ENCODE peak calls at places on chromosomes 4 and X, in six cellular contexts. B, N, H, G, J and W are unnamed samples.

GRCh38 chrX:13367950-13368349 is 48.1 kb upstream of the ATXN3L start:
- DNase-seq in B (no peak), N (no peak), H (no peak), G (no peak), J (no peak), W (no peak)

GRCh38 chrX:116413273-116413672 is 23.1 kb upstream of the SLC6A14 start:
- DNase-seq in B (no peak), N (no peak), H (no peak), G (no peak), J (no peak), W (no peak)

GRCh38 chrX:154059231-154059630 is 38.3 kb downstream of the MECP2 start:
- DNase-seq in B (no peak), N (no peak), H (no peak), G (no peak), J (no peak), W (no peak)

GRCh38 chr4:84597450-84597849 is 14.5 kb downstream of the CDS1 start:
- DNase-seq in B (no peak), N (peak; percentile 64), H (no peak), G (no peak), J (no peak), W (no peak)

GRCh38 chr4:124887738-124888137 is 175.2 kb upstream of the ANKRD50 start:
- DNase-seq in B (no peak), N (no peak), H (no peak), G (no peak), J (no peak), W (no peak)

GRCh38 chr4:101604976-101605375 is 185.6 kb upstream of the BANK1 start:
- DNase-seq in B (no peak), N (no peak), H (no peak), G (no peak), J (peak; percentile 2), W (no peak)

GRCh38 chr4:120685756-120686278 is 236.7 kb downstream of the PRDM5 start:
- DNase-seq in B (no peak), N (no peak), H (no peak), G (no peak), J (no peak), W (no peak)

GRCh38 chr4:121145430-121145829 is 18.7 kb downstream of the TNIP3 start:
- DNase-seq in B (no peak), N (no peak), H (no peak), G (no peak), J (no peak), W (no peak)

GRCh38 chr4:108337923-108338322 is 169.2 kb upstream of the LEF1 start:
- DNase-seq in B (no peak), N (no peak), H (peak; percentile 1), G (no peak), J (peak; percentile 8), W (no peak)

GRCh38 chrX:19602866-19603620 is 87.7 kb upstream of the MAP3K15 start:
- DNase-seq in B (peak; percentile 7), N (peak; percentile 39), H (no peak), G (no peak), J (no peak), W (no peak)

GRCh38 chr4:7960790-7961655 is 21.4 kb upstream of the AFAP1 start:
- DNase-seq in B (no peak), N (no peak), H (no peak), G (peak; percentile 56), J (peak; percentile 26), W (no peak)

GRCh38 chr4:24794111-24794860 is 1.1 kb upstream of the SOD3 start:
- DNase-seq in B (no peak), N (no peak), H (no peak), G (no peak), J (no peak), W (no peak)

GRCh38 chr4:169225812-169226211 is 44.9 kb downstream of the SH3RF1 start:
- DNase-seq in B (no peak), N (peak; percentile 76), H (no peak), G (no peak), J (no peak), W (no peak)

GRCh38 chrX:15497865-15498264 is 2.7 kb upstream of the BMX start:
- DNase-seq in B (peak; percentile 75), N (peak; percentile 22), H (peak; percentile 24), G (no peak), J (peak; percentile 72), W (peak; percentile 32)

GRCh38 chrX:22366166-22366702 is 93.5 kb downstream of the CBLL2 start:
- DNase-seq in B (no peak), N (no peak), H (no peak), G (no peak), J (no peak), W (no peak)

GRCh38 chrX:45385767-45386166 is 185.1 kb upstream of the DIPK2B start:
- DNase-seq in B (no peak), N (no peak), H (no peak), G (no peak), J (no peak), W (no peak)

GRCh38 chr4:7463584-7464258 is 29.0 kb upstream of the PSAPL1 start:
- DNase-seq in B (no peak), N (no peak), H (no peak), G (no peak), J (no peak), W (no peak)

GRCh38 chr4:170591076-170591475 is 501.3 kb upstream of the AADAT start:
- DNase-seq in B (no peak), N (no peak), H (no peak), G (no peak), J (no peak), W (no peak)

GRCh38 chrX:76555816-76556215 is 128.3 kb downstream of the MAGEE1 start:
- DNase-seq in B (peak; percentile 12), N (peak; percentile 33), H (peak; percentile 41), G (no peak), J (peak; percentile 2), W (peak; percentile 70)

GRCh38 chr4:15040916-15041463 is 38.7 kb downstream of the CPEB2 start:
- DNase-seq in B (no peak), N (no peak), H (no peak), G (no peak), J (no peak), W (no peak)

GRCh38 chr4:7365472-7366179 is 69.1 kb downstream of the PSAPL1 start:
- DNase-seq in B (no peak), N (no peak), H (no peak), G (no peak), J (peak; percentile 62), W (no peak)

GRCh38 chr4:138835833-138836521 is 179.6 kb upstream of the NOCT start:
- DNase-seq in B (no peak), N (no peak), H (peak; percentile 65), G (no peak), J (peak; percentile 33), W (no peak)

GRCh38 chrX:130523460-130524394 is 121.9 kb downstream of the RBMX2 start:
- DNase-seq in B (peak; percentile 77), N (no peak), H (no peak), G (no peak), J (peak; percentile 80), W (no peak)

GRCh38 chrX:31604629-31605221 is 532.9 kb upstream of the FTHL17 start:
- DNase-seq in B (no peak), N (no peak), H (no peak), G (peak; percentile 51), J (no peak), W (no peak)

GRCh38 chr4:155419266-155419665 is 42.5 kb upstream of the MAP9 start:
- DNase-seq in B (no peak), N (no peak), H (no peak), G (no peak), J (no peak), W (no peak)

DNA sequence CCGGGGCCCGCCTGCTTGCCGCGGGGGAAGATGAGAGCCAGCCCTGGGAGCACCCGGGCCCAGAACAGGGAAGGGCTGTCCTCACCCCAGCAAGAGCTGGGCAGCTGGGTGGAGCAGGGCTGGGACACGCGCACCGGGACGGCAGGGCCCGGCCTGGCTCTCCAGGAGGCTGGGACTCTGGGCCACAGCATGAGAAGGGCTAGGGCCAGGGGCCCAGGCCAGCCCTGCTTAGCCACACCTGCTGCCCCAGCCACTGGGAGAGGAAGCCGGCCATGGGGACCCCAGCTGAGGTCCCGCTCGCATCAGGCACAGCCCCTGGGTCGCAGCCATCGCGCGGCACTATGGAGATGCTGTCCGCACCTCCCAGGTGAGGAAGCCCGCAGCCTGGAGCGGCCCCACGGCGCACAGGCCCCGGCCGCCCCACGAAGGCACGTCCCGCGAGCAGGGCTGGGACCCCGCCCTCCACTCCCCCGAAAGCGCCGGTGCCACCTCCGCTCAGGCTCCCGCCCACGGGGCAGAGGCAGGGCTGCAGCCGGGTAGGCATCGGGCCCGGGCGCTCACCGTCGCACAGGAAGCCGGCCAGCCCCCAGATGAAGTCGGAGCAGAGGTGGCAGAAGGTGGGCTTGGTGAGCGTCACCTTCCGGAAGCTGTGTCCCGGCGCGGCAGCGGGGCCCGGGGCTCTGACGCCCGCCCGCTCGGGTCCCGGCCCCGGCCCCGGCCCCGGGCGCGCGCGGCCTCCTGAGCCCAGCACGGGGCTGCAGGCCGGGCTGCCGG is 531 bp downstream of the DGKQ start:
- DNase-seq in B (peak; percentile 75), N (no peak), H (no peak), G (no peak), J (peak; percentile 72), W (peak; percentile 76)
- TF ChIP-seq JUND in B (no peak), N (no peak), H (no peak), G (no peak), J (no peak), W (no peak)

GRCh38 chrX:151825927-151826471 is 86.7 kb upstream of the MAGEA4 start:
- DNase-seq in B (no peak), N (no peak), H (no peak), G (no peak), J (no peak), W (no peak)

GRCh38 chrX:151828434-151829080 is 84.1 kb upstream of the MAGEA4 start:
- DNase-seq in B (no peak), N (no peak), H (no peak), G (no peak), J (no peak), W (no peak)

GRCh38 chrX:151830911-151831310 is 81.8 kb upstream of the MAGEA4 start:
- DNase-seq in B (no peak), N (no peak), H (no peak), G (no peak), J (no peak), W (no peak)
- TF ChIP-seq JUND in B (no peak), N (no peak), H (no peak), G (no peak), J (no peak), W (no peak)

GRCh38 chr4:54784188-54784671 is 126.5 kb downstream of the KIT start:
- DNase-seq in B (peak; percentile 13), N (no peak), H (no peak), G (no peak), J (no peak), W (no peak)
- TF ChIP-seq JUND in B (no peak), N (no peak), H (no peak), G (no peak), J (no peak), W (no peak)

DNA sequence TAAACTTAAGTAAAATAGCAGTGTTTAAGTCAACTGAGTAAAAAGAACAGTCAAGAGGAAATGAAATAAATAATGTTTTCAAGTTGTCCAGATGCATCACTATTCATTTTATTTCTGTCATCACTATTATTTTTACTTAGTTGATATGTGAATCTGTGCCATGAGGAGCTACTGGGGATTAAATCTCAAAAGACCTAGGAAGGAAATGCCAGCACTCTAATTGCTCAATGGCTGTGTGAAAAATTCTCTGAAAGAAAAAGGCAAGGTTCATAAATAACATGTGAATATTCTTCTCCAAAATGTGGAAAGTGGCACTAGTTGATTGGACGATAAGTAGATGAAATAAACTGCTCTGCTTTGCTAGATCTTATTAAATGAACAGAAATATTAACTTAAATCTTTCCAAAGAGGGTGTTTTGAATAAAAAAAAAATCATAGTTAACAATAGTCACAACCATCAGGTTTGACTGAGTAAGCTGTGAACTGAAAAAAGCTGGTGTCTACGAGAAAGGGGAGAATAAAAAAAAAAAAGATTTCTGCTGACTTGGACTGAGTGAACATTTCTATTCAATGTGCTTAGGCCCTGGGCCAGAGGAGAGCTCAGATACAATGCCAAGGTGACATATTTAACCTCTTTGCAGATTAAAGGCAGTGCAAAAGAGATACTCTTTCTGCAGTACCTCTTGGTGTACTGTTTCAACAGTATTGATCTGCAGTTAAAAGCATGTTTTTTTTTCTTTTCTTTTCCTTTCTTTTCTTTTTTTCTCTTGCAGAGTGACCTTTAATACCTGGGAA is 1.5 kb downstream of the SPARCL1 start:
- DNase-seq in B (no peak), N (no peak), H (no peak), G (no peak), J (no peak), W (no peak)
- TF ChIP-seq JUND in B (no peak), N (no peak), H (no peak), G (no peak), J (no peak), W (no peak)